ENCODE peak calls at places on chromosomes 3 and 15, in four cellular contexts. Q, J, P and Z are unnamed samples.
A peak's percentile ranks its signal among the peaks of the same experiment; 100 is the strongest.

GRCh38 chr15:99729920-99730319 is 3.3 kb downstream of the LYSMD4 start:
- DNase-seq in Q (peak; percentile 41), J (peak; percentile 76), P (no peak), Z (peak; percentile 72)

GRCh38 chr3:17420668-17421067 is 321.8 kb downstream of the TBC1D5 start:
- DNase-seq in Q (no peak), J (no peak), P (no peak), Z (peak; percentile 26)

GRCh38 chr15:71725215-71725955 is 85.0 kb upstream of the NR2E3 start:
- DNase-seq in Q (no peak), J (peak; percentile 34), P (no peak), Z (peak; percentile 60)

GRCh38 chr3:5217824-5218595 is 30.5 kb downstream of the EDEM1 start:
- DNase-seq in Q (peak; percentile 78), J (peak; percentile 77), P (peak; percentile 42), Z (peak; percentile 46)

GRCh38 chr3:194485876-194486539 is 794 bp downstream of the ATP13A3 start:
- DNase-seq in Q (peak; percentile 46), J (peak; percentile 62), P (no peak), Z (no peak)

GRCh38 chr15:52733696-52734255 is 54.6 kb upstream of the ATOSA start:
- DNase-seq in Q (no peak), J (no peak), P (no peak), Z (no peak)

GRCh38 chr3:11021611-11022011 is 29.1 kb downstream of the SLC6A1 start:
- DNase-seq in Q (no peak), J (no peak), P (no peak), Z (no peak)

GRCh38 chr15:75368689-75369239 is 357 bp upstream of the MAN2C1 start:
- DNase-seq in Q (peak; percentile 19), J (no peak), P (no peak), Z (no peak)

GRCh38 chr15:31606942-31607497 is 280.4 kb downstream of the KLF13 start:
- DNase-seq in Q (no peak), J (no peak), P (no peak), Z (no peak)

DNA sequence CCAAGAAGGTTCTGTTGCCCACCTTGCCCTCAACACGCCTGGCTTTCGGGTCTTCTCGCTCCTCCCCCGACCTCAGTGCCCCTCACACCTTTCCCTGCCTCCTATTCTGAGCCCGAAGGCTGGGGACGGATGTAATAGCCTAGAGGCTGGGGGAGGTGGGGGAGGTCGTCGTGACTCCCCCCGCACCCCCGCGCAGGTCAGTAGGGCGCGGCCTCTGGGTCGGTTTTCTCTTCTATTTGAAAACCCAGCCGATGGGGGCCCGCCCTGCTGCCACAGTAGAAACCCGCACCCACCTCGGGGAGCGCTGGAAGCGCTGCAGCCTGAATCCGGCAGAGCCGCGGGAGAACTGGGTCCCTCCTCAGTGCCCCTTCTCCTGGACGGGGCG is 1.0 kb upstream of the RBPMS2 start:
- DNase-seq in Q (no peak), J (no peak), P (no peak), Z (no peak)
- H3K4me3 ChIP-seq in Q (no peak overlapping the region), J (peak overlapping the region; percentile 43), P (peak overlapping the region; percentile 60), Z (no peak overlapping the region)

DNA sequence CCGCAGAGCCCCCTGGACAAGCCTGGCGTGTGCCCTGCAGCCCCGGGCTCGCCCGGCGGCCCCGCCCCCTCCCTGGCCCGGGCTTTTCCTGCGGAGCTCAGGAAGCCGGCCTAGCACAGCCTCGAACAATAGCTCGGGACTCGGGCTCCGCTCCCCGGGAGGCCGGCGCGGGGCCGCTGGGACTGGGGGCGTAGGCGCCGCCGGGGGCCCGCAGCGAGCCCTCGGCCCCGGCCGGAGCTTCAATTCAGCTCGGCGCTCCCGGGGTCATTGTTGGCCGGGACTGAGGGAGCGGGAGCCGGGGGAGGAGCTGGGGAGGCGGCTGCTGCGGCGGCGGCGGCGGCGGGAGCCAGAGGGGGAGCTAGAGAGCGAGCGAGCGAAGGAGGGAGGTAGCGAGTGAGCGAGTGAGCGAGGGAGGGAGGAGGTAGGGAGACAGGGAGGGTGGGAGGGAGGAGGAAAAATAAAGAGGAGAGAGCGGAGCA is 41.0 kb upstream of the ROPN1 start:
- DNase-seq in Q (peak; percentile 85), J (peak; percentile 86), P (peak; percentile 26), Z (peak; percentile 74)
- TF ChIP-seq CTCF in Q (peak; percentile 40), J (peak; percentile 44), P (peak; percentile 59), Z (peak; percentile 55)

GRCh38 chr3:80668100-80668499 is 900.3 kb upstream of the ROBO1 start:
- DNase-seq in Q (no peak), J (no peak), P (no peak), Z (no peak)

GRCh38 chr3:80663426-80663825 is 895.6 kb upstream of the ROBO1 start:
- DNase-seq in Q (no peak), J (no peak), P (no peak), Z (no peak)

GRCh38 chr3:80668600-80669281 is 900.9 kb upstream of the ROBO1 start:
- DNase-seq in Q (no peak), J (no peak), P (no peak), Z (no peak)
- H3K4me3 ChIP-seq in Q (no peak overlapping the region), J (no peak overlapping the region), P (no peak overlapping the region), Z (no peak overlapping the region)

GRCh38 chr3:53231532-53232511 is 24.0 kb downstream of the TKT start:
- DNase-seq in Q (no peak), J (no peak), P (no peak), Z (no peak)
- TF ChIP-seq CTCF in Q (no peak), J (no peak), P (no peak), Z (peak; percentile 52)

DNA sequence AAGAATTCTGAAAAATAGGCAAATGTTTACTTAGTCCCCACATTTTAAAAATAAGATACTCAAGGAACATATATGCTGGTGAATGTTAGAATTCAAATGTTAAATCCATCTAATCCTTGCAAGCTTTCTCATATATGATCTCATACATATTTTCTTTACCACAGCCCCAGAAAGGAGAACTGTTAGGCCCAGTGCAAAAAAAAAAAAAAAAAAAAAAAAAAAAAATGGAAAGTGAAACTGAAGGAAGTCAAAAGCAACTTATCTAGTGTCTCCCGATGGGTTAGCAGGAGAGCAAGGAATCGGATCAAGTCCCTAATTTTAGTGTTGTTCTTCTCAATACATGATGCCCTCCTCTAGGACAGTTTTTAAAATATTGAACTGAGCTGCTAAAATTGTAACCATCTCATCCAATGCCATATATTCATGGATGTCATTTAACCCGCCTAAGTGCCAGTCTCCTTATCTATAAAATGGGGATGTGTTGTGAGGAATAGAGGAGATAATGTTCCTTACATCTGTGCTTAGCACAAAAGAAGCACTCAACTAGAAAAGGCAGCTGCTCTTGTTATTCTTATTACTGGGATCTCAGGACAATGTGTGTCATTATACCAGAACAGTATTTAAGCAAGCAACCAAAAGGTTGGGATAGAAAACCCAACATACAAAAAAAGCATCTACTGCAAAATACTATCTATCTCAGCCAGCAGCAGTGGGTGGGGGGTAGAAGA is 279.7 kb downstream of the MAGI1 start:
- DNase-seq in Q (peak; percentile 16), J (peak; percentile 19), P (no peak), Z (peak; percentile 41)
- H3K4me3 ChIP-seq in Q (peak overlapping the region; percentile 27), J (no peak overlapping the region), P (peak overlapping the region; percentile 43), Z (no peak overlapping the region)

GRCh38 chr15:63420333-63420741 is 38.7 kb upstream of the CA12 start:
- DNase-seq in Q (no peak), J (peak; percentile 39), P (no peak), Z (peak; percentile 42)
- TF ChIP-seq CTCF in Q (no peak), J (no peak), P (no peak), Z (no peak)

GRCh38 chr15:35549567-35549966 is 3.6 kb upstream of the DPH6 start:
- DNase-seq in Q (no peak), J (no peak), P (no peak), Z (no peak)
- H3K4me3 ChIP-seq in Q (no peak overlapping the region), J (no peak overlapping the region), P (no peak overlapping the region), Z (no peak overlapping the region)

DNA sequence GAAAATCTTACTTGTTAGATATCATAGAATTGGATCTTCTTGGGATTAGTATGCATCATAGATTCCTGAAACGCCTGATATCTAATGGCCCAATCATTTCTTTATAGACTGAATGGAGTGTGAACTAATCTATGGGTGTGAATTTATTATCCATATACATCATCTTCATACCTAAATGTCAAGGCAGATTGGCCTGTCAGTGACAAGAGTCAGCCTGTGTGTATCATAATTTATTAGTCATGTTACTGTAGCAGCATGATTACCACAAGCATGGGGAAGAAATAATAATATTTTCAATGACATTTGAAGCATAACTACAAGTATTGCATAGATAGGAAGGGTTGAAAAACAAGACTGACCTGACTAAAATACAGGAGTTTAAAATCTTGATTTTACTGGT is 235.8 kb downstream of the RAP2B start:
- DNase-seq in Q (no peak), J (no peak), P (no peak), Z (no peak)
- TF ChIP-seq CTCF in Q (no peak), J (no peak), P (no peak), Z (no peak)